ENCODE peak calls at places on chromosomes 2 and 18, in ten cellular contexts. T is cardiac muscle cell, L is pancreas, A is HCT116, P is ovary, C is stomach, G is adrenal gland, X is gastrocnemius medialis, M is MM.1S, H is heart left ventricle. D is an unnamed sample. For H3K4me1, the result is how much of the 10 kb centered on the place peaks cover.

GRCh38 chr2:210477496-210477895 is 937 bp upstream of the LANCL1 start:
- DNase-seq in T (peak), L (no peak), A (peak), P (peak), C (no peak), G (no peak), X (no peak), M (peak), H (peak), D (no peak)

GRCh38 chr18:46583711-46584110 is 73.3 kb downstream of the LOXHD1 start:
- DNase-seq in T (no peak), L (no peak), A (no peak), P (no peak), C (no peak), G (no peak), X (no peak), M (no peak), H (no peak), D (no peak)

GRCh38 chr2:227862741-227863588 is 8.5 kb upstream of the DAW1 start:
- DNase-seq in T (peak), L (no peak), A (peak), P (no peak), C (no peak), G (no peak), X (no peak), M (no peak), H (no peak), D (peak)

GRCh38 chr2:184830531-184830930 is 232.2 kb downstream of the ZNF804A start:
- DNase-seq in T (no peak), L (no peak), A (no peak), P (no peak), C (no peak), G (no peak), X (no peak), M (no peak), H (no peak), D (no peak)

GRCh38 chr2:69777778-69778089 is 35.8 kb downstream of the ANXA4 start:
- DNase-seq in T (no peak), L (no peak), A (no peak), P (no peak), C (no peak), G (no peak), X (no peak), M (no peak), H (no peak), D (no peak)

GRCh38 chr2:190887089-190887488 is 6.5 kb downstream of the GLS start:
- DNase-seq in T (no peak), L (no peak), A (no peak), P (no peak), C (no peak), G (no peak), X (no peak), M (no peak), H (no peak), D (no peak)

GRCh38 chr2:14781148-14781547 is 148.6 kb downstream of the LRATD1 start:
- DNase-seq in T (no peak), L (no peak), A (no peak), P (no peak), C (no peak), G (no peak), X (no peak), M (no peak), H (no peak), D (no peak)

GRCh38 chr2:23378496-23378895 is 6.5 kb upstream of the KLHL29 start:
- DNase-seq in T (no peak), L (no peak), A (no peak), P (no peak), C (no peak), G (no peak), X (no peak), M (no peak), H (no peak), D (peak)

GRCh38 chr2:202118168-202118567 is 45.1 kb downstream of the KIAA2012 start:
- DNase-seq in T (no peak), L (no peak), A (no peak), P (no peak), C (no peak), G (no peak), X (no peak), M (no peak), H (no peak), D (no peak)

GRCh38 chr2:41722668-41723369 is 325.0 kb upstream of the PKDCC start:
- DNase-seq in T (peak), L (no peak), A (no peak), P (peak), C (no peak), G (peak), X (peak), M (no peak), H (peak), D (peak)

GRCh38 chr2:146818122-146818521 is 1026.7 kb upstream of the ACVR2A start:
- DNase-seq in T (peak), L (no peak), A (no peak), P (no peak), C (no peak), G (no peak), X (no peak), M (no peak), H (no peak), D (no peak)

GRCh38 chr2:217360781-217361485 is 501.1 kb upstream of the TNP1 start:
- DNase-seq in T (peak), L (no peak), A (no peak), P (peak), C (no peak), G (peak), X (peak), M (no peak), H (no peak), D (no peak)

GRCh38 chr2:71846669-71847291 is 300.9 kb downstream of the CYP26B1 start:
- DNase-seq in T (peak), L (no peak), A (no peak), P (no peak), C (no peak), G (no peak), X (no peak), M (no peak), H (no peak), D (no peak)

GRCh38 chr18:986071-986470 is 81.4 kb downstream of the ADCYAP1 start:
- DNase-seq in T (no peak), L (no peak), A (no peak), P (no peak), C (no peak), G (no peak), X (no peak), M (no peak), H (no peak), D (no peak)

GRCh38 chr2:54584598-54584997 is 128.5 kb downstream of the SPTBN1 start:
- DNase-seq in T (no peak), L (no peak), A (no peak), P (no peak), C (no peak), G (no peak), X (no peak), M (no peak), H (no peak), D (no peak)

GRCh38 chr2:54585136-54585535 is 129.0 kb downstream of the SPTBN1 start:
- DNase-seq in T (no peak), L (no peak), A (no peak), P (no peak), C (no peak), G (no peak), X (no peak), M (no peak), H (no peak), D (no peak)

GRCh38 chr2:54588244-54588899 is 132.2 kb downstream of the SPTBN1 start:
- DNase-seq in T (no peak), L (no peak), A (no peak), P (no peak), C (no peak), G (no peak), X (no peak), M (no peak), H (no peak), D (no peak)

GRCh38 chr2:54587439-54588016 is 131.4 kb downstream of the SPTBN1 start:
- DNase-seq in T (no peak), L (no peak), A (no peak), P (no peak), C (no peak), G (no peak), X (no peak), M (no peak), H (no peak), D (no peak)

GRCh38 chr2:54586062-54586982 is 130.2 kb downstream of the SPTBN1 start:
- DNase-seq in T (peak), L (no peak), A (no peak), P (no peak), C (no peak), G (no peak), X (no peak), M (no peak), H (no peak), D (no peak)
- H3K4me1 ChIP-seq in T (under half), L (under half), A (under half), P (under half), C (half or more), G (half or more), X (under half), M (under half), H (half or more), D (under half)

DNA sequence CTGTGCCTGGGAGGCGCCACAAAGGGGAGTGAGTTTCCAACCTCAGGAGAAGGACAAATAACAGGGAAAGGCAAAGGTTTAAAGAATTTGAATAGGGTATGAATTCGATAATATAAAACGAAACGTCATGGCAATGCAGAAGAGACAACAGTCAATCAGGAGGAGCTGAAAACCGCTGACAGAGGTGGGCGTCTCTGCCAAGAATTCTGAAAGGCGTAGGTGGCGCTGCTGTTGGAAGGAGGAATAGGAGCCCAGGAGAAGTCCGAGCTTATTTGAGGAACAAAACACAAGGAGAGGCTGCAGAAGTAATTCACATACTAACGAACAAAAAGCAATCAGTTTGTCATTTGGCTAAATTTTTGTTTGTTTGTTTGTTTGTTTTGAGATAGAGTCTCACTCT is 485.8 kb upstream of the POU3F3 start:
- DNase-seq in T (no peak), L (no peak), A (no peak), P (no peak), C (no peak), G (no peak), X (no peak), M (no peak), H (no peak), D (no peak)
- TF ChIP-seq CTCF in T (no peak), L (no peak), A (no peak), P (no peak), C (no peak), G (no peak), X (no peak), M (no peak), H (no peak), D (no peak)

GRCh38 chr18:23378470-23378764 is 74.7 kb upstream of the RIOK3 start:
- DNase-seq in T (no peak), L (no peak), A (no peak), P (no peak), C (no peak), G (no peak), X (no peak), M (no peak), H (no peak), D (no peak)
- H3K4me3 ChIP-seq in T (no peak), L (no peak), A (no peak), P (no peak), C (no peak), G (no peak), X (no peak), M (no peak), H (no peak), D (peak)

DNA sequence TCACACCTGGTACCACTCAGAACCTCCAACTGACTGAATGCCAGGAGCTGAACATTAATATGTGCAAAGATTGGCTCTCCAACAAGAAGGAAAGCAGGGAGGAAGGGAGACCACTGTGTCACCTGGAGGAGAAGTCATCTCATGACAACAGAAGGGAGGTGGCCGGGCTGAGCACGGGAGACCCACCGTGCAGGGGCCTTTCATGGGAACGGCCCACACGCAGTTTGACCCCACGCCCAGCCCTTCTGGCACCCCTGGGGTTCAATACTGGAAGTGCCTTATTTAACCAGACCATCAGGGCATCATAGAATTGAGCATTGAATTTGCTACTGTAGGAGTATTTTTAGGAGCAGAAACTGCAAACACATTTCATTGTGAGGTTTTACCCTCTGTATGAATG is 131.9 kb downstream of the NFATC1 start:
- DNase-seq in T (no peak), L (no peak), A (no peak), P (peak), C (peak), G (no peak), X (no peak), M (no peak), H (no peak), D (no peak)
- H3K4me1 ChIP-seq in T (under half), L (under half), A (under half), P (under half), C (under half), G (under half), X (under half), M (under half), H (under half), D (under half)

DNA sequence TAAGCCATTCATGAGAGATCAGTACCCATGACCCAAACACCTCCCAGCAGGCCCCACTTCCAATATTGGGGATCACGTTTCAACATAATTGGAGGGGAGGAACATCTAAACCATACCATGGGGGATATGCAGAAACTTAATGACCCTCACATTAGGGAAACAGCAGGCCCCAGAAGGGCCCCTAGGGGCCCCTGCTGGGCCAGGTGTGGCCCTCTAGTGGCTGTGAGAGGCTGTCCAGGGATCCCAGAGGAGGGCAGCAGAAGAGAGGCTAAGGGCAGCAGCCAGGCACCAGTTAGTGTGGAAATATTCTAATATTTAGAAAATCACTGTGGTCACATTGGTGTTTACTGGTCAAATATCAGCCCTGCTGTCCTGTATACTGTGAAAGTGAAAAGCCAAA is 49.3 kb upstream of the ANKRD44 start:
- DNase-seq in T (no peak), L (no peak), A (no peak), P (no peak), C (no peak), G (no peak), X (no peak), M (no peak), H (no peak), D (no peak)
- TF ChIP-seq CTCF in T (no peak), L (no peak), A (peak), P (no peak), C (no peak), G (no peak), X (no peak), M (peak), H (no peak), D (peak)

D was measured in keratinocyte.